ENCODE peak calls at places on chromosomes 2 and 18, in ten cellular contexts. M is endothelial cell of umbilical vein, Q is H1, I is colonic mucosa, S is GM23338, H is esophagus squamous epithelium, A is psoas muscle, W is tibial artery, T is astrocyte of the spinal cord, K is thoracic aorta. O is an unnamed sample.
A peak's percentile ranks its signal among the peaks of the same experiment; 100 is the strongest.

GRCh38 chr18:61850756-61851155 is 42.1 kb downstream of the RNF152 start:
- DNase-seq in M (no peak), Q (no peak), I (no peak), S (no peak), H (no peak), A (no peak), W (no peak), T (no peak), K (no peak), O (no peak)

GRCh38 chr2:76080154-76080553 is 369.4 kb upstream of the GCFC2 start:
- DNase-seq in M (no peak), Q (no peak), I (no peak), S (peak; percentile 47), H (no peak), A (no peak), W (no peak), T (no peak), K (no peak), O (no peak)

GRCh38 chr18:13259701-13260100 is 41.1 kb downstream of the LDLRAD4 start:
- DNase-seq in M (no peak), Q (no peak), I (no peak), S (no peak), H (no peak), A (no peak), W (no peak), T (no peak), K (no peak), O (no peak)

GRCh38 chr2:102597788-102598187 is 21.6 kb upstream of the SLC9A2 start:
- DNase-seq in M (no peak), Q (no peak), I (no peak), S (peak; percentile 46), H (no peak), A (no peak), W (no peak), T (no peak), K (no peak), O (no peak)

GRCh38 chr2:205670292-205670691 is 12.0 kb upstream of the NRP2 start:
- DNase-seq in M (no peak), Q (peak; percentile 33), I (no peak), S (no peak), H (no peak), A (no peak), W (no peak), T (no peak), K (no peak), O (no peak)

GRCh38 chr2:182713611-182714010 is 2.4 kb upstream of the DNAJC10 start:
- DNase-seq in M (peak; percentile 24), Q (no peak), I (no peak), S (no peak), H (no peak), A (no peak), W (no peak), T (no peak), K (no peak), O (no peak)

GRCh38 chr2:107728586-107728985 is 98.1 kb upstream of the RGPD4 start:
- DNase-seq in M (no peak), Q (no peak), I (no peak), S (no peak), H (no peak), A (no peak), W (no peak), T (no peak), K (no peak), O (no peak)

GRCh38 chr18:44685296-44685695 is 4.6 kb downstream of the SETBP1 start:
- DNase-seq in M (no peak), Q (no peak), I (no peak), S (no peak), H (no peak), A (no peak), W (no peak), T (no peak), K (no peak), O (no peak)

GRCh38 chr2:237514474-237515130 is 27.6 kb downstream of the MLPH start:
- DNase-seq in M (no peak), Q (no peak), I (no peak), S (no peak), H (no peak), A (peak; percentile 44), W (no peak), T (no peak), K (no peak), O (no peak)

GRCh38 chr2:69033427-69034095 is 20.6 kb downstream of the ANTXR1 start:
- DNase-seq in M (no peak), Q (no peak), I (no peak), S (no peak), H (no peak), A (no peak), W (no peak), T (peak; percentile 71), K (no peak), O (no peak)

GRCh38 chr2:222440670-222441422 is 16.5 kb downstream of the SGPP2 start:
- DNase-seq in M (peak; percentile 9), Q (no peak), I (no peak), S (no peak), H (no peak), A (no peak), W (no peak), T (peak; percentile 83), K (no peak), O (peak; percentile 50)

GRCh38 chr2:189791338-189792042 is 7.2 kb downstream of the PMS1 start:
- DNase-seq in M (no peak), Q (no peak), I (no peak), S (no peak), H (no peak), A (no peak), W (no peak), T (no peak), K (no peak), O (no peak)

GRCh38 chr2:163736433-163737168 is 793 bp upstream of the FIGN start:
- DNase-seq in M (peak; percentile 53), Q (peak; percentile 80), I (peak; percentile 19), S (peak; percentile 90), H (no peak), A (no peak), W (peak; percentile 76), T (peak; percentile 48), K (no peak), O (no peak)

GRCh38 chr2:13876491-13877037 is 756.0 kb upstream of the LRATD1 start:
- DNase-seq in M (no peak), Q (no peak), I (no peak), S (no peak), H (no peak), A (no peak), W (no peak), T (no peak), K (no peak), O (no peak)

GRCh38 chr2:9273496-9273895 is 66.9 kb downstream of the ASAP2 start:
- DNase-seq in M (no peak), Q (no peak), I (no peak), S (no peak), H (no peak), A (no peak), W (no peak), T (no peak), K (no peak), O (no peak)
- TF ChIP-seq CTCF in M (no peak), Q (no peak), I (no peak), S (no peak), H (no peak), A (no peak), W (no peak), T (no peak), K (no peak), O (no peak)

GRCh38 chr2:202908186-202908585 is 3.3 kb downstream of the WDR12 start:
- DNase-seq in M (no peak), Q (no peak), I (no peak), S (no peak), H (no peak), A (no peak), W (no peak), T (no peak), K (no peak), O (no peak)
- H3K4me3 ChIP-seq in M (no peak overlapping the region), Q (no peak overlapping the region), I (no peak overlapping the region), S (no peak overlapping the region), H (no peak overlapping the region), A (no peak overlapping the region), W (no peak overlapping the region), T (no peak overlapping the region), K (no peak overlapping the region), O (no peak overlapping the region)

GRCh38 chr2:73072416-73072815 is 904 bp upstream of the SFXN5 start:
- DNase-seq in M (no peak), Q (no peak), I (no peak), S (no peak), H (no peak), A (no peak), W (no peak), T (peak; percentile 10), K (no peak), O (no peak)

GRCh38 chr2:73069041-73069854 is 2.3 kb downstream of the SFXN5 start:
- DNase-seq in M (no peak), Q (no peak), I (no peak), S (no peak), H (no peak), A (no peak), W (no peak), T (peak; percentile 18), K (no peak), O (no peak)

GRCh38 chr2:73070651-73071451 is 661 bp downstream of the SFXN5 start:
- DNase-seq in M (peak; percentile 97), Q (peak; percentile 100), I (peak; percentile 99), S (peak; percentile 99), H (peak; percentile 83), A (peak; percentile 99), W (peak; percentile 99), T (peak; percentile 96), K (peak; percentile 93), O (peak; percentile 57)

GRCh38 chr2:73069855-73070650 is 1.5 kb downstream of the SFXN5 start:
- DNase-seq in M (peak; percentile 48), Q (no peak), I (no peak), S (no peak), H (no peak), A (no peak), W (no peak), T (peak; percentile 27), K (no peak), O (no peak)

GRCh38 chr2:73071452-73072399 is at the start of gene SFXN5:
- DNase-seq in M (peak; percentile 94), Q (peak; percentile 94), I (peak; percentile 96), S (peak; percentile 97), H (peak; percentile 83), A (peak; percentile 98), W (peak; percentile 97), T (peak; percentile 94), K (peak; percentile 90), O (peak; percentile 50)
- TF ChIP-seq CTCF in M (peak; percentile 23), Q (no peak), I (no peak), S (no peak), H (no peak), A (peak; percentile 19), W (peak; percentile 16), T (peak; percentile 2), K (peak; percentile 40), O (peak; percentile 37)

DNA sequence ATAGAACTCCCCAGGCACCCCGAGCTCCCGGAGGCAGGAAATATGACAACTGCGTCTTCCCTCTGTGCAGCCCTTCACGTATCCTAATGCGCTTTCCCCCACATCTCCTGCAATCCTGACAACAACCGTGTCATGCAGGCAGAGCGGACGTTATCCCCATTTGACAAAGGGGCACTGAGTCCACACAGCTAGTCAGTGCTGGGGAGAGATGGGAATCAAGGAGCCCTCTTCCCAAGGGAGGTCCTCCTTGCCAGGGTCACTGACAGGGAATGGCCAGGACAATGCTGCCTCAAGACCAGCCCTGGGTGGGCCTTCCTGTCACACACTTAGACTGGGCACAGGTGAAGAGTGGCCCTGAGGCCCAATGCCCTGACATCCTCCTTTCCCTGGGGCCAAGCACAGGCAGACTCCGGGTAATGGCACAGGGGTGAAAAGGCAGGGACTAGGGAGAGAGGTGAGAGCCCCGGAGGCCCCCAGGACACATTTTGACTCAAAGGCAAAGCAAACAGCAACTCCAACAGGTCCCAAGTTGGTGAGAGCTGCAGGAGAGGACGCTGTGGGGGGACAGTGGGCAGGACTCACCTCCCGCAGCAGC is 2.2 kb downstream of the ADCY3 start:
- DNase-seq in M (no peak), Q (no peak), I (no peak), S (no peak), H (no peak), A (no peak), W (peak; percentile 57), T (no peak), K (no peak), O (no peak)
- H3K4me3 ChIP-seq in M (no peak overlapping the region), Q (no peak overlapping the region), I (no peak overlapping the region), S (no peak overlapping the region), H (peak overlapping the region; percentile 89), A (peak overlapping the region; percentile 73), W (peak overlapping the region; percentile 57), T (no peak overlapping the region), K (peak overlapping the region; percentile 9), O (no peak overlapping the region)